ENCODE peak calls at places on chromosomes 4 and X, in five cellular contexts. L, I, Y, S and T are unnamed samples.

GRCh38 chr4:38449506-38450174 is 214.4 kb upstream of the KLF3 start:
- DNase-seq in L (no peak), Y (no peak), I (peak), S (no peak), T (no peak)

GRCh38 chrX:136209016-136209738 is 42.0 kb downstream of the MAP7D3 start:
- DNase-seq in L (no peak), S (no peak), I (peak), Y (no peak), T (peak)

GRCh38 chrX:53279296-53280237 is 1.8 kb downstream of the IQSEC2 start:
- DNase-seq in L (no peak), Y (no peak), S (no peak), I (no peak), T (no peak)

GRCh38 chr4:53937918-53938317 is 126.5 kb downstream of the CHIC2 start:
- DNase-seq in L (no peak), S (no peak), Y (no peak), I (peak), T (no peak)

GRCh38 chrX:66030505-66031317 is 9.2 kb downstream of the VSIG4 start:
- DNase-seq in S (no peak), Y (no peak), I (no peak), L (no peak), T (no peak)

GRCh38 chr4:130534651-130535050 is 1438.7 kb downstream of the C4orf33 start:
- DNase-seq in Y (no peak), L (no peak), I (no peak), S (no peak), T (no peak)

GRCh38 chr4:185532327-185532726 is 3.0 kb downstream of the PDLIM3 start:
- DNase-seq in L (no peak), I (no peak), S (no peak), Y (no peak), T (no peak)

GRCh38 chr4:71941001-71941400 is 90.8 kb upstream of the NPFFR2 start:
- DNase-seq in I (peak), L (no peak), S (no peak), Y (no peak), T (no peak)

GRCh38 chrX:26848511-26848910 is 614.6 kb downstream of the PPP4R3C start:
- DNase-seq in S (no peak), Y (no peak), I (peak), L (no peak), T (no peak)

GRCh38 chrX:16836371-16836770 is 33.8 kb downstream of the RBBP7 start:
- DNase-seq in L (peak), I (peak), Y (no peak), S (no peak), T (no peak)
- TF ChIP-seq CTCF in L (peak), I (peak), Y (peak), S (no peak), T (no peak)

GRCh38 chr4:174119818-174120217 is 163.6 kb downstream of the FBXO8 start:
- DNase-seq in S (no peak), I (peak), L (no peak), Y (no peak), T (no peak)
- H3K4me3 ChIP-seq in S (no peak), I (peak), L (no peak), Y (no peak), T (no peak)

GRCh38 chr4:108130955-108131354 is 37.8 kb downstream of the LEF1 start:
- DNase-seq in S (no peak), Y (no peak), L (no peak), I (no peak), T (no peak)
- TF ChIP-seq CTCF in S (no peak), Y (no peak), L (no peak), I (no peak), T (no peak)

GRCh38 chr4:150582101-150582565 is at the start of gene MAB21L2:
- DNase-seq in I (peak), Y (no peak), L (no peak), S (no peak), T (no peak)

GRCh38 chr4:150584198-150584593 is 2.2 kb downstream of the MAB21L2 start:
- DNase-seq in Y (no peak), I (no peak), S (no peak), L (no peak), T (no peak)

GRCh38 chr4:150581611-150582010 is 340 bp upstream of the MAB21L2 start:
- DNase-seq in S (no peak), Y (no peak), L (no peak), I (peak), T (no peak)

GRCh38 chr4:150583287-150584197 is 1.6 kb downstream of the MAB21L2 start:
- DNase-seq in L (peak), S (no peak), Y (peak), I (peak), T (no peak)

GRCh38 chr4:150582881-150583286 is 933 bp downstream of the MAB21L2 start:
- DNase-seq in Y (peak), S (no peak), I (peak), L (no peak), T (no peak)
- H3K4me3 ChIP-seq in Y (peak), S (no peak), I (peak), L (peak), T (no peak)

GRCh38 chrX:19040373-19040772 is 56.5 kb upstream of the PHKA2 start:
- DNase-seq in Y (no peak), S (no peak), I (no peak), L (no peak), T (no peak)
- TF ChIP-seq CTCF in Y (no peak), S (no peak), I (peak), L (no peak), T (no peak)

DNA sequence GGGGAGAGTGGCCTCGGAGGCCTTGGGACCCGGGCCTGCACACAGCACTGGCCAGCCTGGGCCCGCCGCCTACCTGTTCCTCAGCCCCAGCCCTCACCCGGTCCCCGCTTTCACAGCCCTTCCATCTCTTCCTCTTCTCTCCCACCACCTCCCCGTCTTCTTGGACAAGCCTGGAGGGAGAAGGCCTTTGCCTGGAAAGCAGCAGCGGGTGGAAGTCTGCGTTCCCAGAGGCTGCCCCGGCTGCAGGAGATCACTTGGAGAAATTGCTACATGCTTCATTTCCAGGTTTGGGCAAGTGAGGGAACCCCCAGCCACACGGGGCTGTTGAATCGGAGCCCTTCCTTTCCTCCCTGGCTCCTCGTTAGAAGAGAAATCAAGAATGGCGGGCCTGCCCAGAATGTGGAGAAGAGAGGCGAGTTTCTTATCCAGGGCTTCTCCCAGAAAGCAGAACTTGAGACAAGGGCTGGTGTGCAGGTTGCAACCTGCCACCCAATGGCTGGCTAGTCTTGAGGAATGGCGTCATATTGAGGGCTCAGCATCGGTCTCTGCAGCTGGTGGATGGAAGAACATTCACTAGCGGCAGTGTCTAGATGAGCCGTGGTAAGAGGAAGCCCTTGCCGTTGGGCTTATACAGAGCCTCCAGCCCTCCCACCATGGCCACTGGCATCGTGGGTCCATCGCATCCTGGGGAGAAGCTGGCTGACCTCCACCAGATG is 1.2 kb upstream of the PDZD4 start:
- DNase-seq in Y (no peak), S (no peak), I (no peak), L (no peak), T (no peak)
- H3K4me3 ChIP-seq in Y (no peak), S (no peak), I (no peak), L (no peak), T (no peak)